ENCODE peak calls at places on chromosomes 16 and 17, in four cellular contexts. One of them, this sample, is unnamed.
A peak's percentile ranks its signal among the peaks of the same experiment; 100 is the strongest.

GRCh38 chr17:80516533-80516932 is 28.1 kb upstream of the RPTOR start:
- DNase-seq in endothelial cell: no peak
- DNase-seq in breast epithelium: no peak
- DNase-seq in neural progenitor cell: no peak
- DNase-seq in this sample: no peak

GRCh38 chr17:20916383-20916782 is 126.4 kb downstream of the USP22 start:
- DNase-seq in endothelial cell: no peak
- DNase-seq in breast epithelium: no peak
- DNase-seq in neural progenitor cell: no peak
- DNase-seq in this sample: no peak

GRCh38 chr16:12095275-12096161 is 119.0 kb downstream of the SNX29 start:
- DNase-seq in endothelial cell: peak; percentile 65
- DNase-seq in breast epithelium: no peak
- DNase-seq in neural progenitor cell: peak; percentile 85
- DNase-seq in this sample: peak; percentile 83

GRCh38 chr17:40915721-40916256 is 21.7 kb downstream of the KRT23 start:
- DNase-seq in endothelial cell: no peak
- DNase-seq in breast epithelium: no peak
- DNase-seq in neural progenitor cell: no peak
- DNase-seq in this sample: no peak

GRCh38 chr17:55175788-55176425 is 88.9 kb upstream of the HLF start:
- DNase-seq in endothelial cell: no peak
- DNase-seq in breast epithelium: no peak
- DNase-seq in neural progenitor cell: no peak
- DNase-seq in this sample: no peak

GRCh38 chr17:21452377-21453143 is 76.4 kb downstream of the KCNJ12 start:
- DNase-seq in endothelial cell: peak; percentile 45
- DNase-seq in breast epithelium: peak; percentile 31
- DNase-seq in neural progenitor cell: peak; percentile 57
- DNase-seq in this sample: peak; percentile 72

GRCh38 chr16:86891121-86891520 is 312.8 kb downstream of the FOXL1 start:
- DNase-seq in endothelial cell: no peak
- DNase-seq in breast epithelium: no peak
- DNase-seq in neural progenitor cell: no peak
- DNase-seq in this sample: no peak

GRCh38 chr17:38454528-38454927 is 26.3 kb downstream of the ARHGAP23 start:
- DNase-seq in endothelial cell: no peak
- DNase-seq in breast epithelium: peak; percentile 93
- DNase-seq in neural progenitor cell: no peak
- DNase-seq in this sample: no peak

GRCh38 chr17:49873466-49873865 is 25.6 kb upstream of the TAC4 start:
- DNase-seq in endothelial cell: no peak
- DNase-seq in breast epithelium: no peak
- DNase-seq in neural progenitor cell: no peak
- DNase-seq in this sample: no peak

GRCh38 chr17:29583324-29584248 is 5.9 kb downstream of the GIT1 start:
- DNase-seq in endothelial cell: no peak
- DNase-seq in breast epithelium: no peak
- DNase-seq in neural progenitor cell: no peak
- DNase-seq in this sample: no peak

GRCh38 chr17:4180791-4181190 is 37.8 kb downstream of the CYB5D2 start:
- DNase-seq in endothelial cell: no peak
- DNase-seq in breast epithelium: no peak
- DNase-seq in neural progenitor cell: no peak
- DNase-seq in this sample: no peak

DNA sequence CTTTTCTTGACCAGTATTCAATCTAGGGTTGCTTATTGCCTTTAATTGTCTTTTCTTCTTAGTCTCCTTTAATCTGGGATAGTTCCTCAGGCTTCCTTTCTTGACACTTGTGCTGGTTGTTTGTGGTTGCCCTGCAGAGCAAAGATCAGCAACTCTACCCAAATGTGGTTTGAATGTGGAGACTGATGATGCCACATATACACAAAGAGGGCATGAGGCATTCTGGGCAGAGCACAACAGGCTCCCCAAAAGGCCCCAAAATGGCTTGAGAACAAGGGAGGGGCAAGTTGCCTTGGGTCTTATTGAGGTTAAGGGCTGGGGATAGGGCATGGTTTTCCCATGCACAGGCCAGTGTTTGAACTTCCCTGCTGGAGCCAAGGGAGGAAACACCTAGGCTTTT is 29.8 kb upstream of the HOXB9 start:
- DNase-seq in endothelial cell: no peak
- DNase-seq in breast epithelium: no peak
- DNase-seq in neural progenitor cell: no peak
- DNase-seq in this sample: no peak
- TF ChIP-seq CTCF in endothelial cell: no peak
- TF ChIP-seq CTCF in breast epithelium: no peak
- TF ChIP-seq CTCF in neural progenitor cell: no peak
- TF ChIP-seq CTCF in this sample: no peak

GRCh38 chr16:84618428-84619102 is 687 bp upstream of the COTL1 start:
- DNase-seq in endothelial cell: no peak
- DNase-seq in breast epithelium: peak; percentile 42
- DNase-seq in neural progenitor cell: peak; percentile 78
- DNase-seq in this sample: peak; percentile 53
- TF ChIP-seq CTCF in endothelial cell: no peak
- TF ChIP-seq CTCF in breast epithelium: no peak
- TF ChIP-seq CTCF in neural progenitor cell: no peak
- TF ChIP-seq CTCF in this sample: no peak

DNA sequence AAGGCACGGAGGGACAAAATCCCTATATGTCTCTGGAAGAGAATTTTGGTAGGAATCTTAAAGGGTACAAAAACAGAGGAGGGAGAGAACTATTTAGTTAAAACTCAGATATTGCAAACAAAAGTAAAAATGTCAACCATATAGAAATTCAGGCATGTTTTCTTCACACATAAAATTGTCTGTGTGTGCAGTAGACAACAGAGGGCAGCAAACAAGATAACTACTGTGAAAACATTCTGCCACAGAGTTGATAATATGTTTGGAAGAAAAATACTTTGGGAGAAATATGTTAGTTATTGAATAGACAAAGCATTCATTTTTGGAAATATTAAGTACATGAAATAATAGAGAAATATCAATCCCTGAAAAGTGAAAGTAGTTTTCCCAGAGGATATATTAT is 56.2 kb downstream of the SNX11 start:
- DNase-seq in endothelial cell: no peak
- DNase-seq in breast epithelium: no peak
- DNase-seq in neural progenitor cell: no peak
- DNase-seq in this sample: no peak
- TF ChIP-seq CTCF in endothelial cell: no peak
- TF ChIP-seq CTCF in breast epithelium: no peak
- TF ChIP-seq CTCF in neural progenitor cell: peak; percentile 6
- TF ChIP-seq CTCF in this sample: no peak

GRCh38 chr17:1992541-1992940 is 32.6 kb downstream of the RTN4RL1 start:
- DNase-seq in endothelial cell: no peak
- DNase-seq in breast epithelium: no peak
- DNase-seq in neural progenitor cell: no peak
- DNase-seq in this sample: no peak

GRCh38 chr17:1997146-1997586 is 28.0 kb downstream of the RTN4RL1 start:
- DNase-seq in endothelial cell: no peak
- DNase-seq in breast epithelium: no peak
- DNase-seq in neural progenitor cell: no peak
- DNase-seq in this sample: no peak

GRCh38 chr17:1995321-1996242 is 29.6 kb downstream of the RTN4RL1 start:
- DNase-seq in endothelial cell: no peak
- DNase-seq in breast epithelium: no peak
- DNase-seq in neural progenitor cell: no peak
- DNase-seq in this sample: no peak

GRCh38 chr17:1996243-1997145 is 28.6 kb downstream of the RTN4RL1 start:
- DNase-seq in endothelial cell: no peak
- DNase-seq in breast epithelium: no peak
- DNase-seq in neural progenitor cell: no peak
- DNase-seq in this sample: no peak

GRCh38 chr17:1994707-1995106 is 30.4 kb downstream of the RTN4RL1 start:
- DNase-seq in endothelial cell: no peak
- DNase-seq in breast epithelium: no peak
- DNase-seq in neural progenitor cell: no peak
- DNase-seq in this sample: no peak
- TF ChIP-seq CTCF in endothelial cell: no peak
- TF ChIP-seq CTCF in breast epithelium: no peak
- TF ChIP-seq CTCF in neural progenitor cell: no peak
- TF ChIP-seq CTCF in this sample: no peak

DNA sequence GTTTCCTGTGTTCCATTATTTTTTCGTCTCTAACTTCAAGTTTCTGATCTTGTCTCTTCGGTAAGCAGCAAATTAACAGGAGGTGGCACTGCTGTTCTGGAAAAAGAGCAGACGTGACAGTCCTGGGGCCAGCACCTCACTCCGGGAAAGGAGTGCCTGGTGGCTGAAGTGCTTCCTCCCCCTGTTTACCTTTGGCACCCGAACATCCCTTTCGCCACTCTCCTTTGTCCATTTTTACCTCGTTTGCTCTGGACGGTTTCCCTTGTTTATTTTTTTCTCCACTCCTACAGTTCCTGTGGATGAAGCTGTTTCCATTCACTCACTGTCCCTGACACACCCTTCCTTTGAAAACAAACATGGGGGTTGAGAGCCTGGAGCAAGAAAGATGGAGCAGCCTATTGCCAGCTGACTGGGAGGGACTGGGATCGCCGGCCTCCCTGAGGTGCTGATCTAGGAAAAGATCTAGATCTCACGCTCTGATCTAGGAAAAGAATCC is 12.6 kb downstream of the SAP30BP start:
- DNase-seq in endothelial cell: no peak
- DNase-seq in breast epithelium: peak; percentile 82
- DNase-seq in neural progenitor cell: no peak
- DNase-seq in this sample: no peak
- TF ChIP-seq CTCF in endothelial cell: no peak
- TF ChIP-seq CTCF in breast epithelium: peak; percentile 51
- TF ChIP-seq CTCF in neural progenitor cell: no peak
- TF ChIP-seq CTCF in this sample: no peak

DNA sequence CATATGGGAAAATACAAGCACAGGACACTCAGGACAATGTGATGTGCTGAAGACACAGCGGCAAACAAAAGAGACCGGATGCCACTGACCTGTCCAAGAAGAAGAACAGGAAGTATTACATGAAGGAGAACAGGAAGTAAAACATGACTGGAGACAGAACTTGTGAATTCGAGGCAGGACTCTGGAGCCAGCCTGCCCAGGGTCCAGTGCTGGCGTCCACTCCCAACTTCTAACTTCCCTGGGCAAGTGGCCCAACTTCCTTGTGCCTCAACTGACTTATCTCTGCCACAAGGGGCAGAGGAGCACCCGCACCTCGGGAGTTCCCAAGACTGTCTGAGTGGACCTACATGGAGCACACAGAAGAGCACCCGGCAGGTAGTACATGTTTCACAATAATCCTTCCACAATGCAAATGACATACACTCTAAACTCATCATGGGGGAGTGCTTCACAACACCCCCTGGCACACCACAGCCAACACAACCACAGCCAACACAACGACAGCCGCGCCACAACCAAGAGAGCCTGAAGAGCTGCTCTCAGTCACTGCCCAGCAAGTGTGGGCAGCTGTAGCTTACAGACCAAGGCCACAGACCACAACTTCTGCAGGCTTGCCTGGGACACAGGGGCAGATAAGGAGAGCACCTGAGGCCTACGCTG is 36.6 kb downstream of the ANKRD11 start:
- DNase-seq in endothelial cell: peak; percentile 43
- DNase-seq in breast epithelium: no peak
- DNase-seq in neural progenitor cell: peak; percentile 38
- DNase-seq in this sample: no peak
- TF ChIP-seq CTCF in endothelial cell: no peak
- TF ChIP-seq CTCF in breast epithelium: no peak
- TF ChIP-seq CTCF in neural progenitor cell: peak; percentile 44
- TF ChIP-seq CTCF in this sample: no peak

DNA sequence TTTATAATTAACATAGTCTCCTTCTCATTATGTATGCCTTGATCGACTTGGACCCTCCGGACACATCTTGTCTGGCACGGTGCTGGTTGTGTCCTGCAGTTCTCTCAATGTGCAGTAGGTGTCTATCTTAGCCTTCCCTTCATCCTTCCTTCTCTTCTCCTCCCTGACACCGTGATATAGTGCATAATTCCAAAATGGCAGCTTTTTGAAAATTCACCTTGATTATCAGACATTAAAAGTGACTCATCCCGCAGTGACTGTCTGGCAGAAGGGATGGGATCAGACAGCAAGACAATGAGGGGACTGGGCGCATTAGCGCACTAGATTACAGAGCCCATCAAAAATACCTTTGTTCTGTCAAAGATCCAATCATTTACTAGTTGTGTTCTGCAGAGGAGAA is 70.0 kb upstream of the PMFBP1 start:
- DNase-seq in endothelial cell: peak; percentile 25
- DNase-seq in breast epithelium: no peak
- DNase-seq in neural progenitor cell: peak; percentile 48
- DNase-seq in this sample: peak; percentile 34
- TF ChIP-seq CTCF in endothelial cell: peak; percentile 62
- TF ChIP-seq CTCF in breast epithelium: peak; percentile 38
- TF ChIP-seq CTCF in neural progenitor cell: peak; percentile 70
- TF ChIP-seq CTCF in this sample: peak; percentile 76

GRCh38 chr17:1124896-1125774 is 54.6 kb downstream of the ABR start:
- DNase-seq in endothelial cell: no peak
- DNase-seq in breast epithelium: no peak
- DNase-seq in neural progenitor cell: no peak
- DNase-seq in this sample: no peak

GRCh38 chr17:1125775-1126120 is 54.0 kb downstream of the ABR start:
- DNase-seq in endothelial cell: no peak
- DNase-seq in breast epithelium: no peak
- DNase-seq in neural progenitor cell: no peak
- DNase-seq in this sample: no peak

GRCh38 chr17:1122681-1123396 is 56.9 kb downstream of the ABR start:
- DNase-seq in endothelial cell: peak; percentile 88
- DNase-seq in breast epithelium: peak; percentile 67
- DNase-seq in neural progenitor cell: peak; percentile 78
- DNase-seq in this sample: peak; percentile 87

GRCh38 chr17:1123397-1124237 is 56.2 kb downstream of the ABR start:
- DNase-seq in endothelial cell: no peak
- DNase-seq in breast epithelium: no peak
- DNase-seq in neural progenitor cell: peak; percentile 52
- DNase-seq in this sample: peak; percentile 45

DNA sequence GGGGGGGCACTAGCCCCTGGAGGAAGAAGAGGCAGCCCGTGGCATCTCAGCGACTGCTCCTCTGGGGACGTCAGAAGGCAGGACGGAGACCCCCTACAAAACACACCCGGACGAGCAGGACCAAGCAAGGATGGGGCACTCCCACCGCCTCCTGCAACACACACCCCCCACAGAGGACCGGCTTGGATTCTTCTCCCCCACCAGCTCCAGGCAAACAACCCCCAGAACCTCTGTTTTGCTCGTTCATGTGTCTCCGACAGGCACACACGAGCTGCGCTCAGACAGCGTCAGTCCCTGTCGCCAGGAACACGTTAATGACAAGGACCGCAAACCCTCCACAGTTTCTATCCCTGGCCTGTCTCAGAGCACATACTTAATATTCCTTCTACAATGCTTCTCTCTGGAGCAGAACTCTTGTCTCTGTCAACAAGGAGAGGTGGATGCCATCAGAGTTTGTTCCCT is 55.5 kb downstream of the ABR start:
- DNase-seq in endothelial cell: no peak
- DNase-seq in breast epithelium: no peak
- DNase-seq in neural progenitor cell: no peak
- DNase-seq in this sample: no peak
- TF ChIP-seq CTCF in endothelial cell: no peak
- TF ChIP-seq CTCF in breast epithelium: no peak
- TF ChIP-seq CTCF in neural progenitor cell: no peak
- TF ChIP-seq CTCF in this sample: no peak